ENCODE peak calls at places on chromosomes 7 and 10, in ten cellular contexts. O, Z, E, A, V, B, X, G, M and Y are unnamed samples.
A peak's percentile ranks its signal among the peaks of the same experiment; 100 is the strongest.

GRCh38 chr10:21702633-21703111 is 168.6 kb downstream of the MLLT10 start:
- DNase-seq in M (no peak), O (no peak), G (no peak), B (no peak), E (no peak), A (no peak), V (no peak), Z (no peak), X (no peak), Y (no peak)

GRCh38 chr10:74021248-74022055 is 23.5 kb downstream of the VCL start:
- DNase-seq in B (no peak), Z (no peak), E (no peak), G (no peak), O (no peak), X (no peak), M (no peak), V (peak; percentile 17), A (no peak), Y (no peak)

GRCh38 chr7:22452142-22452763 is 47.7 kb downstream of the STEAP1B start:
- DNase-seq in B (no peak), X (peak; percentile 43), M (no peak), V (peak; percentile 74), G (peak; percentile 71), E (no peak), Z (peak; percentile 95), O (no peak), A (peak; percentile 42), Y (peak; percentile 75)

GRCh38 chr10:64573625-64574325 is 1052.6 kb downstream of the REEP3 start:
- DNase-seq in E (no peak), X (no peak), G (no peak), O (no peak), V (no peak), B (no peak), M (no peak), A (no peak), Z (no peak), Y (no peak)

GRCh38 chr10:102673961-102674511 is 29.8 kb downstream of the TRIM8 start:
- DNase-seq in A (no peak), X (no peak), E (no peak), Z (peak; percentile 72), V (peak; percentile 76), M (no peak), B (peak; percentile 82), O (peak; percentile 23), G (peak; percentile 44), Y (peak; percentile 47)

GRCh38 chr10:79047875-79048638 is 20.7 kb upstream of the ZMIZ1 start:
- DNase-seq in G (no peak), V (peak; percentile 91), B (peak; percentile 34), E (peak; percentile 69), A (no peak), Z (no peak), M (no peak), O (no peak), X (no peak), Y (no peak)

GRCh38 chr7:55250313-55250712 is 114.8 kb upstream of the LANCL2 start:
- DNase-seq in G (peak; percentile 39), Z (peak; percentile 84), B (no peak), A (peak; percentile 48), E (no peak), M (no peak), X (no peak), O (no peak), V (peak; percentile 66), Y (peak; percentile 36)

GRCh38 chr10:357201-357950 is 222.1 kb downstream of the ZMYND11 start:
- DNase-seq in B (no peak), M (no peak), V (no peak), X (no peak), G (no peak), E (no peak), O (no peak), A (no peak), Z (no peak), Y (no peak)

DNA sequence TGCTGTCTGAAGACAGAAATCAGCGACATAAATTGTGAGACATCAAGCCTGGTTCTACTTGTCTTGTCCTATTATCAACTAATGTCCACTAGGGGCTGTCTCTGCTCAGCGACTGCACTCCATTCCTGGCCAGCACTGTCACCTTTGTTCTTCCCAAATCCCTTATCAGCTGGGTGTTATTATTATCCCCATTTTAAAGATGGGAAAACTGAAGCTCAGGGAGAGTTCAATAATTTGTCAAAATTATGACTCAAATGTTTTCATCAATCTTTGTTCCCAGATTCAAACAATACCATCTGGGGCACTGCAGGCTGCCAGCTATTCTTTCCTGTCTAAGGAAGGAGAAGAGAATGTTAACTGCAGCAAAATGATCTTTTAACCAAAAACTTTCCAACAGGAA is 431.6 kb upstream of the NFE2L3 start:
- DNase-seq in O (no peak), M (no peak), Z (peak; percentile 58), E (no peak), B (no peak), X (no peak), G (no peak), V (peak; percentile 39), A (no peak), Y (no peak)
- TF ChIP-seq CTCF in O (peak; percentile 14), M (no peak), Z (peak; percentile 65), E (no peak), B (peak; percentile 24), X (no peak), G (no peak), V (no peak), A (peak; percentile 65), Y (peak; percentile 3)

GRCh38 chr7:112937651-112938390 is 147.6 kb upstream of the TMEM168 start:
- DNase-seq in V (no peak), E (no peak), B (no peak), G (no peak), X (no peak), M (no peak), O (no peak), Z (no peak), A (no peak), Y (no peak)
- H3K4me3 ChIP-seq in V (peak overlapping the region; percentile 77), E (peak overlapping the region; percentile 62), B (no peak overlapping the region), G (no peak overlapping the region), X (no peak overlapping the region), M (peak overlapping the region; percentile 32), O (peak overlapping the region; percentile 99), Z (peak overlapping the region; percentile 55), A (no peak overlapping the region), Y (no peak overlapping the region)

GRCh38 chr10:95289003-95289920 is 1.5 kb downstream of the PDLIM1 start:
- DNase-seq in E (no peak), X (no peak), G (no peak), A (no peak), M (no peak), B (no peak), V (no peak), Z (peak; percentile 82), O (no peak), Y (peak; percentile 70)
- TF ChIP-seq POLR2AphosphoS5 in E (no peak), X (no peak), G (peak; percentile 4), A (no peak), M (no peak), B (no peak), V (no peak), Z (peak; percentile 17), O (no peak), Y (peak; percentile 76)

GRCh38 chr7:140674899-140675701 is 2.4 kb downstream of the ADCK2 start:
- DNase-seq in O (no peak), V (peak; percentile 79), E (peak; percentile 57), G (no peak), X (no peak), B (peak; percentile 68), M (no peak), A (peak; percentile 27), Z (peak; percentile 75), Y (peak; percentile 7)
- TF ChIP-seq CTCF in O (no peak), V (peak; percentile 59), E (no peak), G (no peak), X (no peak), B (no peak), M (no peak), A (peak; percentile 53), Z (peak; percentile 72), Y (peak; percentile 21)

GRCh38 chr7:105890290-105890997 is 14.0 kb upstream of the ATXN7L1 start:
- DNase-seq in A (no peak), G (no peak), Z (no peak), E (no peak), X (no peak), B (no peak), M (no peak), V (no peak), O (no peak), Y (no peak)

GRCh38 chr7:105902325-105902911 is 26.0 kb upstream of the ATXN7L1 start:
- DNase-seq in E (no peak), O (no peak), B (no peak), X (no peak), M (no peak), Z (no peak), A (no peak), V (no peak), G (no peak), Y (no peak)

GRCh38 chr7:105897999-105898398 is 21.6 kb upstream of the ATXN7L1 start:
- DNase-seq in X (no peak), Z (no peak), A (no peak), V (no peak), B (no peak), E (no peak), M (no peak), G (no peak), O (no peak), Y (no peak)

GRCh38 chr7:105894131-105894530 is 17.7 kb upstream of the ATXN7L1 start:
- DNase-seq in X (no peak), E (no peak), M (no peak), A (no peak), Z (no peak), V (no peak), G (no peak), B (no peak), O (no peak), Y (no peak)

DNA sequence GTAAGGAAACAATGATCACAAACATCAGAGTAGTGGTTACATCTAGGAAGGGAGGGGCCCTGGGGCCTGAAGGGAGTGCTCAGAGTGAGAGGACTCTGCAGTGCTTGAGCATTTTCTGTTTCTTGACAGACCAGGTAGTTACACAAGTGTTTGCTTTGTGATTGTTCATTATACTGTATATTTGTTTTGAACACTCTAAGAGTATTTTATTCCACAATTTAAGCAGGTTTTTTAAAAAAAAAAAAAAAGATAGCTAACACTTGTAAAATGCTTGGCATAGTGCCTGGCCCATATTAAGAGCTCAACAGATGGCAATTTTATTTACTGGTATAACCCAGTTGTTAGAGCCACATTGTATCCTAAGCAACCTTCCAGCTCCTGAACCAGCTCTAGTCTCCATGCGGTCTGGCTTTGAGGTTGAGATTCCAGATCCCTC is 20.0 kb upstream of the ATXN7L1 start:
- DNase-seq in O (no peak), M (no peak), A (no peak), V (peak; percentile 23), G (no peak), X (peak; percentile 16), E (no peak), B (no peak), Z (no peak), Y (peak; percentile 59)
- H3K4me3 ChIP-seq in O (no peak overlapping the region), M (no peak overlapping the region), A (no peak overlapping the region), V (no peak overlapping the region), G (no peak overlapping the region), X (no peak overlapping the region), E (no peak overlapping the region), B (no peak overlapping the region), Z (no peak overlapping the region), Y (no peak overlapping the region)

GRCh38 chr7:47763063-47763974 is 181.4 kb upstream of the TNS3 start:
- DNase-seq in G (no peak), A (no peak), V (peak; percentile 80), B (no peak), O (no peak), M (peak; percentile 15), E (no peak), X (no peak), Z (no peak), Y (peak; percentile 26)
- TF ChIP-seq POLR2AphosphoS5 in G (peak; percentile 2), A (no peak), V (peak; percentile 92), B (no peak), O (no peak), M (peak; percentile 49), E (no peak), X (peak; percentile 13), Z (no peak), Y (no peak)